ENCODE peak calls at places on chromosomes 12 and 14, in four cellular contexts. A, L, C and Q are unnamed samples.

GRCh38 chr12:122094735-122095561 is 16.4 kb downstream of the MLXIP start:
- DNase-seq in A (no peak), L (no peak), C (peak), Q (no peak)

GRCh38 chr12:23889069-23889440 is 60.4 kb downstream of the SOX5 start:
- DNase-seq in A (no peak), L (no peak), C (no peak), Q (no peak)

GRCh38 chr12:43057561-43057960 is 468.0 kb upstream of the PRICKLE1 start:
- DNase-seq in A (no peak), L (no peak), C (no peak), Q (no peak)

GRCh38 chr12:3398196-3398789 is 92.7 kb upstream of the PRMT8 start:
- DNase-seq in A (no peak), L (no peak), C (no peak), Q (no peak)

GRCh38 chr14:64387232-64387737 is 868 bp upstream of the MTHFD1 start:
- DNase-seq in A (peak), L (no peak), C (no peak), Q (no peak)

GRCh38 chr12:105741786-105742566 is 396.8 kb downstream of the NUAK1 start:
- DNase-seq in A (peak), L (peak), C (no peak), Q (peak)

GRCh38 chr12:10771132-10771733 is 31.2 kb downstream of the TAS2R7 start:
- DNase-seq in A (no peak), L (no peak), C (peak), Q (no peak)

GRCh38 chr12:6951551-6952120 is 480 bp downstream of the PTPN6 start:
- DNase-seq in A (no peak), L (no peak), C (no peak), Q (no peak)

GRCh38 chr12:95626854-95627253 is 75.6 kb upstream of the USP44 start:
- DNase-seq in A (no peak), L (no peak), C (no peak), Q (no peak)

GRCh38 chr14:24032727-24033418 is 18.9 kb upstream of the CARMIL3 start:
- DNase-seq in A (peak), L (no peak), C (no peak), Q (no peak)

GRCh38 chr14:90839024-90839888 is 23.0 kb upstream of the TTC7B start:
- DNase-seq in A (peak), L (peak), C (no peak), Q (no peak)

GRCh38 chr12:23760495-23760894 is 189.0 kb downstream of the SOX5 start:
- DNase-seq in A (no peak), L (no peak), C (no peak), Q (no peak)

GRCh38 chr14:103518416-103519042 is 4.1 kb downstream of the CKB start:
- DNase-seq in A (no peak), L (peak), C (peak), Q (no peak)

GRCh38 chr14:35133542-35134328 is 11.4 kb downstream of the PRORP start:
- DNase-seq in A (no peak), L (no peak), C (no peak), Q (no peak)

GRCh38 chr12:25827141-25827540 is 131.3 kb upstream of the RASSF8 start:
- DNase-seq in A (no peak), L (no peak), C (no peak), Q (no peak)

GRCh38 chr14:46378248-46378647 is 273.3 kb downstream of the RPL10L start:
- DNase-seq in A (no peak), L (no peak), C (no peak), Q (no peak)

GRCh38 chr14:92649934-92650545 is 98.4 kb downstream of the LGMN start:
- DNase-seq in A (peak), L (no peak), C (no peak), Q (peak)

GRCh38 chr14:59346796-59347510 is 118.2 kb downstream of the GPR135 start:
- DNase-seq in A (no peak), L (no peak), C (no peak), Q (no peak)

GRCh38 chr12:38586652-38587219 is 270.2 kb downstream of the ALG10B start:
- DNase-seq in A (no peak), L (no peak), C (no peak), Q (no peak)

GRCh38 chr14:67722293-67722692 is 20.6 kb downstream of the RDH12 start:
- DNase-seq in A (peak), L (peak), C (peak), Q (no peak)

GRCh38 chr14:71050227-71050823 is 143.1 kb downstream of the PCNX1 start:
- DNase-seq in A (no peak), L (no peak), C (no peak), Q (no peak)

GRCh38 chr12:54306925-54307731 is 6.3 kb upstream of the NFE2 start:
- DNase-seq in A (peak), L (peak), C (no peak), Q (peak)

GRCh38 chr12:84911331-84912190 is 1.0 kb downstream of the SLC6A15 start:
- DNase-seq in A (peak), L (no peak), C (peak), Q (no peak)

GRCh38 chr14:90616881-90617280 is 199.3 kb downstream of the TTC7B start:
- DNase-seq in A (no peak), L (no peak), C (no peak), Q (no peak)

GRCh38 chr12:2152134-2152533 is 99.3 kb downstream of the CACNA1C start:
- DNase-seq in A (no peak), L (no peak), C (no peak), Q (no peak)

GRCh38 chr12:2149091-2149490 is 96.3 kb downstream of the CACNA1C start:
- DNase-seq in A (no peak), L (no peak), C (no peak), Q (no peak)

GRCh38 chr12:2154521-2154920 is 101.7 kb downstream of the CACNA1C start:
- DNase-seq in A (no peak), L (no peak), C (no peak), Q (no peak)

GRCh38 chr12:2156333-2156732 is 103.5 kb downstream of the CACNA1C start:
- DNase-seq in A (no peak), L (no peak), C (no peak), Q (no peak)

DNA sequence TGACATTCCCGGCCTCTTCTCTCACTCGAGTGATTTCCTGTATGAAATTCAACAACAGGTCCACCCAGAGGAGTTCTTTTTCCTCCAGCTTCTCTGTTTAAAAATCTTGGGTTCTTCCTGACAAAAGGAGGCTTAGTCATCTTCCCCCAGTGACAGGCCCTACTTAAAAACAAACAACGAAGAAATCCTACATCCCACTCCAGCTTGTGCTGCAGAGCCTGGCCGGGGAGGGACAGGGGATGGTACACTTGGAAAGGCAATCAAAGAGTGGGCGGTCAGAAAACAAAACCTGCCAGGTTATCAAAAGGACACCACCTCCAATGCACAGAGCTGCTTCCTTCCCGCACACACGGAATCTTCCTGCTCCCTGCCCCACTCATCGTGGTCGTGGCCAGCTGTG is 101.3 kb downstream of the CACNA1C start:
- DNase-seq in A (no peak), L (peak), C (no peak), Q (no peak)
- H3K27ac ChIP-seq in A (peak), L (peak), C (peak), Q (peak)

GRCh38 chr14:68820119-68820518 is 27.3 kb upstream of the ZFP36L1 start:
- DNase-seq in A (no peak), L (no peak), C (no peak), Q (no peak)
- H3K27ac ChIP-seq in A (no peak), L (no peak), C (no peak), Q (no peak)

GRCh38 chr12:57390174-57390573 is 40.7 kb downstream of the R3HDM2 start:
- DNase-seq in A (no peak), L (no peak), C (no peak), Q (no peak)
- H3K27ac ChIP-seq in A (no peak), L (no peak), C (no peak), Q (no peak)

GRCh38 chr14:56896231-56896630 is 86.0 kb upstream of the OTX2 start:
- DNase-seq in A (no peak), L (no peak), C (no peak), Q (no peak)

GRCh38 chr14:56895154-56895553 is 84.9 kb upstream of the OTX2 start:
- DNase-seq in A (no peak), L (no peak), C (peak), Q (no peak)

GRCh38 chr14:56902413-56902812 is 92.1 kb upstream of the OTX2 start:
- DNase-seq in A (no peak), L (no peak), C (no peak), Q (no peak)

GRCh38 chr14:56903304-56904021 is 93.2 kb upstream of the OTX2 start:
- DNase-seq in A (no peak), L (no peak), C (no peak), Q (no peak)

GRCh38 chr14:56899829-56900228 is 89.5 kb upstream of the OTX2 start:
- DNase-seq in A (no peak), L (no peak), C (peak), Q (no peak)
- H3K27ac ChIP-seq in A (no peak), L (no peak), C (no peak), Q (no peak)